ENCODE peak calls at places on chromosome 5, in five cellular contexts. Z, A, N, R and V are unnamed samples.

GRCh38 chr5:11139471-11139870 is 378.4 kb upstream of the DAP start:
- DNase-seq in N (no peak), R (no peak), Z (no peak), A (no peak), V (no peak)

GRCh38 chr5:107478068-107478641 is 192.6 kb downstream of the EFNA5 start:
- DNase-seq in Z (no peak), N (no peak), R (no peak), A (no peak), V (no peak)

GRCh38 chr5:102856374-102856748 is 101.3 kb downstream of the PAM start:
- DNase-seq in Z (no peak), N (no peak), A (peak), R (no peak), V (no peak)

GRCh38 chr5:129204525-129204924 is 110.0 kb downstream of the ISOC1 start:
- DNase-seq in Z (no peak), R (no peak), N (no peak), A (no peak), V (no peak)

GRCh38 chr5:11126844-11127243 is 365.8 kb upstream of the DAP start:
- DNase-seq in A (no peak), N (no peak), R (no peak), Z (no peak), V (no peak)

GRCh38 chr5:91266184-91266705 is 116.9 kb downstream of the ARRDC3 start:
- DNase-seq in R (no peak), A (peak), N (no peak), Z (no peak), V (no peak)

GRCh38 chr5:172078726-172079345 is 72.4 kb upstream of the FBXW11 start:
- DNase-seq in Z (peak), R (no peak), N (no peak), A (no peak), V (peak)

GRCh38 chr5:11977904-11978303 is 73.7 kb upstream of the CTNND2 start:
- DNase-seq in A (no peak), N (no peak), R (no peak), Z (no peak), V (no peak)

GRCh38 chr5:32329395-32329834 is 16.7 kb upstream of the MTMR12 start:
- DNase-seq in Z (peak), R (peak), A (peak), N (peak), V (peak)

GRCh38 chr5:121158433-121158832 is 693.2 kb upstream of the FTMT start:
- DNase-seq in Z (no peak), A (no peak), R (no peak), N (no peak), V (no peak)

GRCh38 chr5:131532016-131532640 is 102.9 kb downstream of the RAPGEF6 start:
- DNase-seq in N (peak), Z (no peak), A (no peak), R (no peak), V (no peak)

GRCh38 chr5:33994845-33995244 is 10.4 kb upstream of the SLC45A2 start:
- DNase-seq in A (no peak), N (no peak), Z (no peak), R (no peak), V (no peak)

GRCh38 chr5:136686192-136686872 is 321.0 kb upstream of the TRPC7 start:
- DNase-seq in N (no peak), R (no peak), A (no peak), Z (no peak), V (no peak)

GRCh38 chr5:142000709-142001484 is 11.9 kb downstream of the GNPDA1 start:
- DNase-seq in Z (no peak), A (no peak), R (no peak), N (no peak), V (no peak)

GRCh38 chr5:142396436-142396835 is 71.6 kb upstream of the SPRY4 start:
- DNase-seq in R (no peak), N (no peak), A (no peak), Z (no peak), V (no peak)

GRCh38 chr5:55234171-55234700 is 828 bp upstream of the CCNO start:
- DNase-seq in R (no peak), A (no peak), Z (no peak), N (no peak), V (peak)

GRCh38 chr5:68419637-68420452 is 204.3 kb downstream of the PIK3R1 start:
- DNase-seq in N (no peak), R (no peak), Z (no peak), A (no peak), V (no peak)

GRCh38 chr5:74870299-74871067 is 4.3 kb upstream of the FAM169A start:
- DNase-seq in Z (no peak), R (no peak), N (no peak), A (no peak), V (no peak)

GRCh38 chr5:31449175-31449574 is 82.7 kb downstream of the DROSHA start:
- DNase-seq in N (no peak), R (no peak), A (peak), Z (no peak), V (no peak)

GRCh38 chr5:53983568-53984465 is 326.6 kb downstream of the ARL15 start:
- DNase-seq in Z (no peak), A (no peak), N (no peak), R (no peak), V (no peak)

GRCh38 chr5:33310471-33310870 is 130.3 kb upstream of the TARS1 start:
- DNase-seq in A (peak), Z (no peak), N (no peak), R (no peak), V (no peak)

GRCh38 chr5:151071021-151071420 is 9.8 kb downstream of the TNIP1 start:
- DNase-seq in A (no peak), R (no peak), Z (no peak), N (no peak), V (no peak)

GRCh38 chr5:2019716-2020115 is 137.0 kb upstream of the IRX4 start:
- DNase-seq in A (no peak), N (no peak), R (no peak), Z (no peak), V (no peak)

GRCh38 chr5:50658243-50658642 is 8.2 kb upstream of the PARP8 start:
- DNase-seq in A (no peak), R (no peak), N (no peak), Z (no peak), V (no peak)

GRCh38 chr5:7329712-7330111 is 66.2 kb upstream of the ADCY2 start:
- DNase-seq in A (no peak), N (no peak), R (no peak), Z (no peak), V (no peak)

GRCh38 chr5:128155793-128156192 is 72.2 kb downstream of the SLC12A2 start:
- DNase-seq in N (no peak), Z (no peak), R (no peak), A (no peak), V (no peak)